ENCODE peak calls at places on chromosomes 12 and 14, in four cellular contexts. One of them, this sample, is unnamed.
A peak's percentile ranks its signal among the peaks of the same experiment; 100 is the strongest.

GRCh38 chr14:71321556-71322315 is 414.5 kb downstream of the PCNX1 start:
- DNase-seq in tibial nerve: peak; percentile 19
- DNase-seq in transverse colon: no peak
- DNase-seq in hepatocyte: peak; percentile 59
- DNase-seq in this sample: peak; percentile 73

GRCh38 chr12:21642707-21643389 is 14.8 kb downstream of the LDHB start:
- DNase-seq in transverse colon: no peak
- DNase-seq in tibial nerve: no peak
- DNase-seq in hepatocyte: no peak
- DNase-seq in this sample: peak; percentile 17

GRCh38 chr12:6347367-6348338 is 5.8 kb upstream of the TNFRSF1A start:
- DNase-seq in transverse colon: no peak
- DNase-seq in tibial nerve: peak; percentile 77
- DNase-seq in hepatocyte: no peak
- DNase-seq in this sample: peak; percentile 97

GRCh38 chr12:49867580-49868341 is 24.9 kb upstream of the BCDIN3D start:
- DNase-seq in hepatocyte: peak; percentile 35
- DNase-seq in transverse colon: no peak
- DNase-seq in tibial nerve: no peak
- DNase-seq in this sample: peak; percentile 36

GRCh38 chr12:54821676-54822075 is 32.6 kb upstream of the MUCL1 start:
- DNase-seq in hepatocyte: no peak
- DNase-seq in transverse colon: no peak
- DNase-seq in tibial nerve: no peak
- DNase-seq in this sample: no peak

GRCh38 chr12:67434653-67435375 is 165.7 kb downstream of the CAND1 start:
- DNase-seq in tibial nerve: peak; percentile 28
- DNase-seq in transverse colon: no peak
- DNase-seq in hepatocyte: peak; percentile 66
- DNase-seq in this sample: peak; percentile 96

GRCh38 chr12:12946686-12947355 is 5.1 kb downstream of the GPRC5D start:
- DNase-seq in tibial nerve: no peak
- DNase-seq in hepatocyte: no peak
- DNase-seq in transverse colon: no peak
- DNase-seq in this sample: no peak

GRCh38 chr14:93648440-93649168 is 139.7 kb downstream of the PRIMA1 start:
- DNase-seq in hepatocyte: peak; percentile 55
- DNase-seq in transverse colon: no peak
- DNase-seq in tibial nerve: no peak
- DNase-seq in this sample: peak; percentile 1

GRCh38 chr12:60094436-60094835 is 498.6 kb downstream of the SLC16A7 start:
- DNase-seq in tibial nerve: no peak
- DNase-seq in hepatocyte: no peak
- DNase-seq in transverse colon: no peak
- DNase-seq in this sample: no peak

GRCh38 chr12:64616221-64616620 is 5.9 kb downstream of the RASSF3 start:
- DNase-seq in tibial nerve: no peak
- DNase-seq in transverse colon: no peak
- DNase-seq in hepatocyte: no peak
- DNase-seq in this sample: peak; percentile 82

GRCh38 chr12:31772186-31772585 is 43.4 kb upstream of the AMN1 start:
- DNase-seq in hepatocyte: no peak
- DNase-seq in transverse colon: no peak
- DNase-seq in tibial nerve: no peak
- DNase-seq in this sample: peak; percentile 64

DNA sequence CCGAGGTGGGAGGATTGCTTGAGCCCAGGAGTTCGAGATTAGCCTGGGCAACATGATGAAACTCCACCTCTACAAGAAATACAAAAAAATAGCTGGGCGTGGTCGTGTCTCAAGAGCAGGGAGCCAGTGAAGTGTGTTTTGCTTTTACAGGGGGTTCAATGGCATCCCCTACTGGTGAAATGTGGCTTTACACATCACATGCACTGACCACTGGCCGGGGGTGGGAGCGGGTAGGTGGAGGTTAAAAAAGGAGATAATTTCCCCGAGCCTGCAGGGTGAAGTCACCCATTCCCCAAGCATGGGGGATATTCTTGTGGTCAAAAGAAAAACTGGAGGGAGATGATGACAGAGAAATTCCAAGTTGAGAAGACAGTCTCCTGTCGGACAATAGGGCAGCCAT is 63.6 kb upstream of the PWP1 start:
- DNase-seq in transverse colon: no peak
- DNase-seq in hepatocyte: no peak
- DNase-seq in tibial nerve: no peak
- DNase-seq in this sample: peak; percentile 26
- TF ChIP-seq CTCF in transverse colon: peak; percentile 24
- TF ChIP-seq CTCF in hepatocyte: peak; percentile 30
- TF ChIP-seq CTCF in tibial nerve: no peak
- TF ChIP-seq CTCF in this sample: peak; percentile 55

DNA sequence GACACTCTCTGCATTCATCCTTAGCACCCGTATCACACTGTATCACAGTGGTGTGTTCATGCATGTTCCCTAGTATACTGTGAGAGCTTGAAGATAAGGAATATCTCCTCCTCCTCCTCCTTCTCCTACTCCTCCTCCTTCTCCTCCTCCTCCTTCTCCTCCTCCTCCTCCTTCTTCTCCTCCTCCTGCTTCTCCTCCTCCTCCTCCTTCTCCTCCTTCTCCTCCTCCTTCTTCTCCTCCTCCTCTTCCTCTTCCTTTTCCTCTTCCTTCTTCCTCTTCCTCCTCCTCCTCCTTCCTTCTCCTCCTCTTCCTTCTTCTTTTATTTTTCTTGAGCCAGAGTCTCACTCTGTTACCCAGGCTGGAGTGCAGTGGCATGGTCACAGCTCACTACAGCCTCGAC is 27.1 kb downstream of the DAO start:
- DNase-seq in transverse colon: no peak
- DNase-seq in hepatocyte: no peak
- DNase-seq in tibial nerve: no peak
- DNase-seq in this sample: no peak
- H3K4me3 ChIP-seq in transverse colon: no peak overlapping the region
- H3K4me3 ChIP-seq in hepatocyte: no peak overlapping the region
- H3K4me3 ChIP-seq in tibial nerve: no peak overlapping the region
- H3K4me3 ChIP-seq in this sample: no peak overlapping the region

DNA sequence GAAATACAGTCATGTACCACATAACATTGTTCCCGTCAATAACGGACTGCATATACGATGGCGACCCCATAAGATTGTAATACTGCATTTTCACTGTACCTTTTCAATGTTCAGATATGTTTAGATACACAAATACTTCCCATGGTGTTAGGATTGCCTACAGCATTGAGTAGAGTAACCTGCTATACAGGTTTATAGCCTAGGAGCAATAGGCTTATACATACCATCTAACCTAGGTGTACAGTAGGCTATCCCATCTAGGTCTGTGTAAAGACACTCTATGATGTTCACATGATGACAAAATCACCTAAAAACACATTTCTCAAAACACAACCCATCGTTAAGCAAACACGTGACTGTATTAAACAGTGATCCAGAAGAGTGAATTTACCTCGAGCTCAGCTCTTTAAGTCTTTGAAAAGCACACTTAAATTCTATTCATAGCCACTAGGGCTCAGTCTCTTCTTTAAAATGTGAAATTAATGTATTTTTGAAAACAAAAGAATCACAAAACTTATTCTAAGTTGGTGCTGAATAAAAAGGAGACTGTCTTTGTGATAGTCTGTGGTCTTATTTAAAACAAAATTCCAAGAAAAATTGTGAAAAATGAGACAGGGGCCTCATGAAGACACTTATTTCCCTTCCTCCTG is 239.1 kb upstream of the ARID2 start:
- DNase-seq in hepatocyte: no peak
- DNase-seq in transverse colon: no peak
- DNase-seq in tibial nerve: no peak
- DNase-seq in this sample: no peak
- TF ChIP-seq CTCF in hepatocyte: no peak
- TF ChIP-seq CTCF in transverse colon: no peak
- TF ChIP-seq CTCF in tibial nerve: no peak
- TF ChIP-seq CTCF in this sample: peak; percentile 6

GRCh38 chr12:42585846-42586226 is 3.7 kb downstream of the PRICKLE1 start:
- DNase-seq in transverse colon: no peak
- DNase-seq in hepatocyte: no peak
- DNase-seq in tibial nerve: no peak
- DNase-seq in this sample: no peak
- H3K4me3 ChIP-seq in transverse colon: no peak overlapping the region
- H3K4me3 ChIP-seq in hepatocyte: no peak overlapping the region
- H3K4me3 ChIP-seq in tibial nerve: no peak overlapping the region
- H3K4me3 ChIP-seq in this sample: peak overlapping the region; percentile 6

GRCh38 chr12:69388371-69388770 is 28.8 kb downstream of the YEATS4 start:
- DNase-seq in hepatocyte: peak; percentile 53
- DNase-seq in tibial nerve: no peak
- DNase-seq in transverse colon: no peak
- DNase-seq in this sample: peak; percentile 85
- TF ChIP-seq CTCF in hepatocyte: peak; percentile 68
- TF ChIP-seq CTCF in tibial nerve: peak; percentile 43
- TF ChIP-seq CTCF in transverse colon: peak; percentile 45
- TF ChIP-seq CTCF in this sample: peak; percentile 74

GRCh38 chr12:131217024-131217586 is 263.4 kb downstream of the ADGRD1 start:
- DNase-seq in transverse colon: no peak
- DNase-seq in hepatocyte: no peak
- DNase-seq in tibial nerve: no peak
- DNase-seq in this sample: no peak
- H3K4me3 ChIP-seq in transverse colon: no peak overlapping the region
- H3K4me3 ChIP-seq in hepatocyte: no peak overlapping the region
- H3K4me3 ChIP-seq in tibial nerve: no peak overlapping the region
- H3K4me3 ChIP-seq in this sample: no peak overlapping the region

GRCh38 chr14:103296987-103297386 is 37.0 kb upstream of the EIF5 start:
- DNase-seq in hepatocyte: no peak
- DNase-seq in tibial nerve: no peak
- DNase-seq in transverse colon: no peak
- DNase-seq in this sample: no peak
- TF ChIP-seq CTCF in hepatocyte: no peak
- TF ChIP-seq CTCF in tibial nerve: no peak
- TF ChIP-seq CTCF in transverse colon: no peak
- TF ChIP-seq CTCF in this sample: peak; percentile 2

GRCh38 chr12:52041032-52041431 is 10.2 kb upstream of the NR4A1 start:
- DNase-seq in tibial nerve: no peak
- DNase-seq in transverse colon: no peak
- DNase-seq in hepatocyte: no peak
- DNase-seq in this sample: no peak

GRCh38 chr12:52037248-52037861 is 13.9 kb upstream of the NR4A1 start:
- DNase-seq in transverse colon: peak; percentile 61
- DNase-seq in tibial nerve: no peak
- DNase-seq in hepatocyte: peak; percentile 77
- DNase-seq in this sample: peak; percentile 83

GRCh38 chr12:52035926-52036325 is 15.3 kb upstream of the NR4A1 start:
- DNase-seq in hepatocyte: no peak
- DNase-seq in transverse colon: no peak
- DNase-seq in tibial nerve: no peak
- DNase-seq in this sample: no peak

GRCh38 chr12:52036587-52037171 is 14.6 kb upstream of the NR4A1 start:
- DNase-seq in tibial nerve: peak; percentile 82
- DNase-seq in hepatocyte: peak; percentile 95
- DNase-seq in transverse colon: peak; percentile 94
- DNase-seq in this sample: peak; percentile 73

GRCh38 chr12:52038447-52038846 is 12.8 kb upstream of the NR4A1 start:
- DNase-seq in tibial nerve: no peak
- DNase-seq in transverse colon: no peak
- DNase-seq in hepatocyte: no peak
- DNase-seq in this sample: peak; percentile 69
- H3K4me3 ChIP-seq in tibial nerve: peak overlapping the region; percentile 74
- H3K4me3 ChIP-seq in transverse colon: no peak overlapping the region
- H3K4me3 ChIP-seq in hepatocyte: no peak overlapping the region
- H3K4me3 ChIP-seq in this sample: peak overlapping the region; percentile 41

This sample was measured in fibroblast of the aortic adventitia.